ENCODE peak calls at places on chromosome 2, in seven cellular contexts. B is GM12891, I is SK-N-SH, K is K562, T is HepG2, V is GM12878, H is H1. R is an unnamed sample.

GRCh38 chr2:69525261-69525660 is 88.0 kb upstream of the NFU1 start:
- DNase-seq in B (no peak), I (no peak), K (no peak), T (no peak), V (no peak), H (no peak), R (no peak)

GRCh38 chr2:112767693-112768380 is 3.4 kb upstream of the CKAP2L start:
- DNase-seq in B (no peak), I (no peak), K (no peak), T (no peak), V (no peak), H (no peak), R (no peak)

GRCh38 chr2:59276033-59276432 is 1034.9 kb upstream of the FANCL start:
- DNase-seq in B (no peak), I (no peak), K (peak), T (no peak), V (no peak), H (peak), R (no peak)

GRCh38 chr2:99707592-99707991 is 217.8 kb upstream of the REV1 start:
- DNase-seq in B (no peak), I (no peak), K (no peak), T (no peak), V (no peak), H (no peak), R (no peak)

GRCh38 chr2:133123912-133124311 is 444.4 kb downstream of the NCKAP5 start:
- DNase-seq in B (no peak), I (no peak), K (no peak), T (no peak), V (no peak), H (no peak), R (no peak)

GRCh38 chr2:178873912-178874311 is 66.7 kb upstream of the TTN start:
- DNase-seq in B (no peak), I (no peak), K (no peak), T (no peak), V (no peak), H (no peak), R (no peak)

GRCh38 chr2:191318037-191318728 is 73.0 kb downstream of the MYO1B start:
- DNase-seq in B (no peak), I (no peak), K (no peak), T (no peak), V (no peak), H (no peak), R (no peak)

GRCh38 chr2:71783215-71783614 is 329.9 kb downstream of the DYSF start:
- DNase-seq in B (no peak), I (no peak), K (no peak), T (no peak), V (no peak), H (peak), R (no peak)

GRCh38 chr2:1675633-1676032 is 68.7 kb downstream of the PXDN start:
- DNase-seq in B (no peak), I (no peak), K (no peak), T (no peak), V (no peak), H (no peak), R (no peak)

GRCh38 chr2:158045362-158045761 is 56.3 kb upstream of the UPP2 start:
- DNase-seq in B (no peak), I (no peak), K (no peak), T (peak), V (no peak), H (no peak), R (no peak)

GRCh38 chr2:123453046-123453445 is 572.0 kb upstream of the CNTNAP5 start:
- DNase-seq in B (no peak), I (no peak), K (no peak), T (no peak), V (no peak), H (no peak), R (no peak)

GRCh38 chr2:123456416-123456815 is 568.7 kb upstream of the CNTNAP5 start:
- DNase-seq in B (no peak), I (no peak), K (no peak), T (no peak), V (no peak), H (no peak), R (no peak)

GRCh38 chr2:123453772-123454171 is 571.3 kb upstream of the CNTNAP5 start:
- DNase-seq in B (no peak), I (no peak), K (no peak), T (no peak), V (no peak), H (no peak), R (no peak)

GRCh38 chr2:123451517-123451916 is 573.6 kb upstream of the CNTNAP5 start:
- DNase-seq in B (no peak), I (no peak), K (no peak), T (no peak), V (no peak), H (no peak), R (no peak)
- TF ChIP-seq TAF1 in B (no peak), I (no peak), K (no peak), T (no peak), V (no peak), H (no peak), R (no peak)

DNA sequence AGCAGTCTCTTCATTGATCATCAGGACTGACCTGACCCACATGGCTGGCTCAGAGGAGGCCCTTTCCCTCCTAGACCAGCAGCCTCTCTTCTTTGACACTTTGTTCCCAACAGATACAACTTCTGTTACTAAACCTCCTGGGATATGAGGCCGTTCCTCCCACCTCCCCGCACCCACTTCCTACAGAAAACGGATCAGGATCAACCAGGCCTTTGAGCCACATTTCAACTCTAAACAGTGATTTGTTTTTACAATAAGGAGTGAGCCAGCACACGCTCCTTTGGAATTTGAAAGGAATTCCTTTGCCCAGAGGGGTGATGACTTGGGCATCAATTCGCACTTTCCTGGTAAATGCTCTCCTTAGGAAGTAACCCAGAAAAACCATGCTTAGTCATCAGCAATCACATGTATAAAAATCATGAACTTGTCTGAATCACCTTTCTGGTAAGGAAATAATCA is 180.4 kb downstream of the FAM124B start:
- DNase-seq in B (no peak), I (no peak), K (no peak), T (no peak), V (no peak), H (no peak), R (no peak)
- TF ChIP-seq TAF1 in B (no peak), I (no peak), K (no peak), T (no peak), V (no peak), H (no peak), R (no peak)

DNA sequence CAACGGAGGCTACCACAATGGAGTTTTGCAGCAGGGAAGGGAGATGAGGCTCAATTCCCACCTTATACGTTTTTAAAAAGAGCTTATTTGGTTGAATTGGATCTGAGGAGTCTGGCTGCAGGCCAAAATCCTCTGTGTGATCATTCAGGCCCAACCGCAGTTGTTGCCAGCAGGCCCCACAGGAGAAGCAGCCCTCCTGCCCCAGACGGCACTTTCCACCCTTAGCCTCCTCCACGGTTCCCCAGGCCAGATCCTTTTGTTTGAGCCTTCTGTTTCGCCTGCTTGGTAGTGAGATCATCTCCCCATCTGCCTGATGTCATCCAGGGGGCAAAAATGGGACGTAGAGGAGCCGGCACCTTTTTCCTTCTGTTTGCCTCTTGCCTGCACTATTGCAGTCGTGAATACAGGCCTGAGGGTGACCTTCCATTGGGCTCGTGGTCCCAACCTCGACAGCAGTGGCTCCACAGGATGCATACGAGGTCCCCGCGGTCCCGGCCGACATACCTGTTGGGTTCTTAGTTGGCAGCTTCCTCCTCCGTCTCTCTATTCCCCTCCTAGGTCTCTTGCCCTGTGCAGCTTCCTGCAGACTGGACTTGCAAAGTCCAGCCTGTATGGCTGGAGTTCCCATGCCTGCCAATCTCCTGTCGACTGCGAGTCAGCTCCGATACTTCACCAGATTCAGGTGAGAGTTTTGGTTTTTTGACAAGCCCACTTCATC is 9.3 kb upstream of the GPR35 start:
- DNase-seq in B (no peak), I (peak), K (no peak), T (no peak), V (no peak), H (no peak), R (no peak)
- TF ChIP-seq TAF1 in B (no peak), I (no peak), K (no peak), T (no peak), V (no peak), H (no peak), R (no peak)

DNA sequence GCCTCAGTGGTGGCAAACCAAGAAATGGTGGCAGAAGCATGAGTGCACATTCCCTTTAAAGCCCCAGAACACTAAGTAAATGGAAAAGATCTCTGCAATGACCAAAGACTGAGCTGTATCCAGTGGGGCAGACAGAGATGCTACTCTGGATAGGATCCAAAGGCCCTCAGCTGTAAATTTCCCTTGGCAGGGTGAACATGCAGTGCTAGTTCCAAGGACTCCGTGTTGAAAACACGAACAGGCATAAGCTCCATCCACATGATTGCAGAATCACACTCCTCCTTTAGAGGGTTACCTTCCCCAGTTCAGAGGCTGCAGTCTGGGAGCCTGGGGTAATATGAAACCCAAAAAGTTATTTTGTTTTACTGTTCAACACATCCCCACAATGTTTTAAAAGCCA is 98.6 kb upstream of the KLF7 start:
- DNase-seq in B (no peak), I (no peak), K (no peak), T (no peak), V (no peak), H (no peak), R (no peak)
- TF ChIP-seq TAF1 in B (no peak), I (no peak), K (no peak), T (no peak), V (no peak), H (no peak), R (no peak)

DNA sequence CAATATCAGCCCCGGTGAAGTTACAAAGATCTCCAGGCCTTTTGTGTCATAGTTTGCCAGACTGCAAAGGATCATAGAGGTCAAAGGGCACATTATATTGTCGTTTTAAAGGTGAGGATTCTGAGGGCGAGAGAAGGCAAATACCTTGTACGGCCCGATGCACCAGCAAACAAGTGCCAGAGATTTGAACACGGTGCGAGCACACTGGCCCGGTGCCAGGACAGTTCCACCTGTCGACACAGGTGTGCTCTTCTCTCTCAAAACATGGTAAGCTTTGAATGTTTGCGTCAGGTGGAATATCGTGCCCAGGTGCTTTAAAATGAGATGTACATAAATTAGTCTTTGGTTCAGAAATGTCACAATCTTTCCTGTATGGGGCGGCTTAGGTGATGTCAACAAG is 776.1 kb upstream of the ID2 start:
- DNase-seq in B (no peak), I (no peak), K (no peak), T (no peak), V (no peak), H (no peak), R (no peak)
- TF ChIP-seq TAF1 in B (no peak), I (no peak), K (no peak), T (no peak), V (no peak), H (no peak), R (no peak)

GRCh38 chr2:24409166-24409565 is 48.8 kb upstream of the ITSN2 start:
- DNase-seq in B (no peak), I (no peak), K (no peak), T (no peak), V (no peak), H (no peak), R (no peak)

GRCh38 chr2:24412812-24413211 is 52.5 kb upstream of the ITSN2 start:
- DNase-seq in B (no peak), I (no peak), K (no peak), T (no peak), V (no peak), H (no peak), R (no peak)

GRCh38 chr2:24411488-24412146 is 51.3 kb upstream of the ITSN2 start:
- DNase-seq in B (no peak), I (no peak), K (no peak), T (no peak), V (no peak), H (no peak), R (no peak)

GRCh38 chr2:24410976-24411375 is 50.6 kb upstream of the ITSN2 start:
- DNase-seq in B (no peak), I (no peak), K (no peak), T (no peak), V (no peak), H (no peak), R (no peak)

GRCh38 chr2:24409700-24410556 is 49.6 kb upstream of the ITSN2 start:
- DNase-seq in B (peak), I (peak), K (peak), T (peak), V (peak), H (no peak), R (peak)
- TF ChIP-seq TAF1 in B (no peak), I (no peak), K (no peak), T (no peak), V (no peak), H (no peak), R (no peak)

DNA sequence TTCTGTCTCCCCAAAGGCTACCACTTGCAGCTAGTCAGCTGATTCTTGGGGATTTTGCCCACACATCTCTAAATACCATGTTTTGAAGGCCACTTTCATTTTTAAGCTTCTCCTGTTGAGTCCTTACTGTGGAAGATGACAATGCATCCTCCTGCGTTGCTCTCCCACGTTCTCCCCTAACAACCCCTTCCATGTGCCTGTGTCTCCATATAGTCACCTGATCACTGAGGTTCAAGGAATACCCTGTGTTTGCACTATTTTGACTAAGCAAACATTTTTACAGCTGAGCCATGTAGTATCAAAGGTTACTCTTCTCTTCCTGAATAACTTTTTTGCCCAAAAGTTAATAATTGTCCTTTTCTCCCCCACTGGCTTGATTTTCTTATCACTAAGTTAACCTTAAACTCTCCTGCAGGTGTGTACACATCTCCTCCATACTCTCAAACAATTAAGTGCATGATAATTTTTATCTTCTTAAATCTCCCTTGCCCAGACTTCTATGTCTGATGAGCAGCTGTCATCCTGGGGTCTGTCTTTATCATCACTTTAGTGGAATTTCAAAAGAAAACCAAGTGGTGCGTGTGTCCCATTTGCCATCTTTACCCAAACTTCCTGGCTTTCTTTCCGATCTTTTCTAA is 85.3 kb upstream of the SPATS2L start:
- DNase-seq in B (no peak), I (no peak), K (no peak), T (peak), V (no peak), H (no peak), R (no peak)
- TF ChIP-seq TAF1 in B (no peak), I (no peak), K (no peak), T (peak), V (no peak), H (no peak), R (no peak)

R was measured in GM12892.